ENCODE peak calls at places on chromosomes 7 and 10, in five cellular contexts. One of them, this sample, is unnamed.

GRCh38 chr7:1729183-1729582 is 59.1 kb downstream of the ELFN1 start:
- DNase-seq in cardiac muscle cell: no peak
- DNase-seq in AG04450: no peak
- DNase-seq in CD4-positive, alpha-beta T cell: no peak
- DNase-seq in CD8-positive, alpha-beta memory T cell: no peak
- DNase-seq in this sample: no peak

GRCh38 chr7:47153076-47153475 is 428.8 kb downstream of the TNS3 start:
- DNase-seq in CD8-positive, alpha-beta memory T cell: no peak
- DNase-seq in AG04450: peak; percentile 89
- DNase-seq in CD4-positive, alpha-beta T cell: no peak
- DNase-seq in cardiac muscle cell: peak; percentile 29
- DNase-seq in this sample: peak; percentile 92

GRCh38 chr7:5525271-5526189 is 101.9 kb upstream of the TNRC18 start:
- DNase-seq in CD8-positive, alpha-beta memory T cell: peak; percentile 20
- DNase-seq in CD4-positive, alpha-beta T cell: no peak
- DNase-seq in cardiac muscle cell: peak; percentile 62
- DNase-seq in AG04450: no peak
- DNase-seq in this sample: no peak

GRCh38 chr7:49822862-49823261 is 49.4 kb downstream of the VWC2 start:
- DNase-seq in CD8-positive, alpha-beta memory T cell: no peak
- DNase-seq in AG04450: no peak
- DNase-seq in cardiac muscle cell: no peak
- DNase-seq in CD4-positive, alpha-beta T cell: no peak
- DNase-seq in this sample: no peak

GRCh38 chr10:130338588-130339070 is 202.4 kb downstream of the GLRX3 start:
- DNase-seq in AG04450: no peak
- DNase-seq in CD4-positive, alpha-beta T cell: no peak
- DNase-seq in CD8-positive, alpha-beta memory T cell: no peak
- DNase-seq in cardiac muscle cell: no peak
- DNase-seq in this sample: no peak

GRCh38 chr10:84348860-84349259 is 20.5 kb downstream of the CCSER2 start:
- DNase-seq in AG04450: no peak
- DNase-seq in CD8-positive, alpha-beta memory T cell: no peak
- DNase-seq in cardiac muscle cell: no peak
- DNase-seq in CD4-positive, alpha-beta T cell: no peak
- DNase-seq in this sample: peak; percentile 88

GRCh38 chr10:60737242-60737641 is 41.0 kb upstream of the CDK1 start:
- DNase-seq in CD4-positive, alpha-beta T cell: no peak
- DNase-seq in CD8-positive, alpha-beta memory T cell: no peak
- DNase-seq in cardiac muscle cell: no peak
- DNase-seq in AG04450: no peak
- DNase-seq in this sample: no peak

GRCh38 chr10:132397671-132398565 is 918 bp downstream of the PWWP2B start:
- DNase-seq in CD8-positive, alpha-beta memory T cell: no peak
- DNase-seq in CD4-positive, alpha-beta T cell: peak; percentile 33
- DNase-seq in AG04450: no peak
- DNase-seq in cardiac muscle cell: no peak
- DNase-seq in this sample: peak; percentile 32

GRCh38 chr7:112207106-112207592 is 654 bp downstream of the ZNF277 start:
- DNase-seq in CD8-positive, alpha-beta memory T cell: no peak
- DNase-seq in AG04450: no peak
- DNase-seq in CD4-positive, alpha-beta T cell: no peak
- DNase-seq in cardiac muscle cell: peak; percentile 19
- DNase-seq in this sample: no peak

GRCh38 chr7:140022582-140023211 is 40.1 kb downstream of the PARP12 start:
- DNase-seq in CD8-positive, alpha-beta memory T cell: no peak
- DNase-seq in CD4-positive, alpha-beta T cell: no peak
- DNase-seq in cardiac muscle cell: no peak
- DNase-seq in AG04450: no peak
- DNase-seq in this sample: no peak

GRCh38 chr7:155739538-155740140 is 72.6 kb downstream of the SHH start:
- DNase-seq in AG04450: no peak
- DNase-seq in CD8-positive, alpha-beta memory T cell: peak; percentile 9
- DNase-seq in CD4-positive, alpha-beta T cell: no peak
- DNase-seq in cardiac muscle cell: no peak
- DNase-seq in this sample: no peak

GRCh38 chr7:71976670-71977069 is 435.5 kb downstream of the CALN1 start:
- DNase-seq in CD8-positive, alpha-beta memory T cell: no peak
- DNase-seq in cardiac muscle cell: no peak
- DNase-seq in AG04450: no peak
- DNase-seq in CD4-positive, alpha-beta T cell: no peak
- DNase-seq in this sample: no peak

GRCh38 chr10:119786117-119786769 is 60.4 kb downstream of the INPP5F start:
- DNase-seq in AG04450: peak; percentile 30
- DNase-seq in CD4-positive, alpha-beta T cell: no peak
- DNase-seq in cardiac muscle cell: peak; percentile 61
- DNase-seq in CD8-positive, alpha-beta memory T cell: no peak
- DNase-seq in this sample: peak; percentile 91

GRCh38 chr10:100019824-100020160 is 10.0 kb upstream of the DNMBP start:
- DNase-seq in CD4-positive, alpha-beta T cell: no peak
- DNase-seq in cardiac muscle cell: no peak
- DNase-seq in AG04450: no peak
- DNase-seq in CD8-positive, alpha-beta memory T cell: no peak
- DNase-seq in this sample: no peak

GRCh38 chr7:107201795-107202450 is 33.1 kb downstream of the HBP1 start:
- DNase-seq in CD8-positive, alpha-beta memory T cell: peak; percentile 8
- DNase-seq in cardiac muscle cell: peak; percentile 55
- DNase-seq in AG04450: no peak
- DNase-seq in CD4-positive, alpha-beta T cell: peak; percentile 25
- DNase-seq in this sample: no peak

GRCh38 chr7:16318989-16319915 is 102.1 kb downstream of the CRPPA start:
- DNase-seq in CD4-positive, alpha-beta T cell: no peak
- DNase-seq in AG04450: no peak
- DNase-seq in CD8-positive, alpha-beta memory T cell: no peak
- DNase-seq in cardiac muscle cell: no peak
- DNase-seq in this sample: peak; percentile 66

GRCh38 chr10:59991661-59992060 is 85.3 kb upstream of the CCDC6 start:
- DNase-seq in cardiac muscle cell: no peak
- DNase-seq in CD8-positive, alpha-beta memory T cell: no peak
- DNase-seq in AG04450: no peak
- DNase-seq in CD4-positive, alpha-beta T cell: no peak
- DNase-seq in this sample: peak; percentile 74

GRCh38 chr7:29562307-29562706 is 1.3 kb upstream of the PRR15 start:
- DNase-seq in CD4-positive, alpha-beta T cell: no peak
- DNase-seq in AG04450: no peak
- DNase-seq in CD8-positive, alpha-beta memory T cell: no peak
- DNase-seq in cardiac muscle cell: no peak
- DNase-seq in this sample: no peak

GRCh38 chr7:39952791-39953190 is 2.7 kb downstream of the CDK13 start:
- DNase-seq in cardiac muscle cell: no peak
- DNase-seq in AG04450: no peak
- DNase-seq in CD8-positive, alpha-beta memory T cell: no peak
- DNase-seq in CD4-positive, alpha-beta T cell: no peak
- DNase-seq in this sample: no peak

GRCh38 chr10:51544933-51545332 is 154.5 kb downstream of the CSTF2T start:
- DNase-seq in cardiac muscle cell: no peak
- DNase-seq in CD4-positive, alpha-beta T cell: no peak
- DNase-seq in AG04450: no peak
- DNase-seq in CD8-positive, alpha-beta memory T cell: no peak
- DNase-seq in this sample: no peak

GRCh38 chr7:137360087-137360679 is 16.6 kb upstream of the PTN start:
- DNase-seq in CD4-positive, alpha-beta T cell: no peak
- DNase-seq in CD8-positive, alpha-beta memory T cell: no peak
- DNase-seq in cardiac muscle cell: no peak
- DNase-seq in AG04450: no peak
- DNase-seq in this sample: peak; percentile 10
- H3K9me3 ChIP-seq in CD4-positive, alpha-beta T cell: peaks cover 4% of the 10 kb centered on the region
- H3K9me3 ChIP-seq in CD8-positive, alpha-beta memory T cell: no peaks in the 10 kb centered on the region
- H3K9me3 ChIP-seq in cardiac muscle cell: peaks cover 6% of the 10 kb centered on the region
- H3K9me3 ChIP-seq in AG04450: peaks cover 10% of the 10 kb centered on the region
- H3K9me3 ChIP-seq in this sample: peaks cover 20% of the 10 kb centered on the region

DNA sequence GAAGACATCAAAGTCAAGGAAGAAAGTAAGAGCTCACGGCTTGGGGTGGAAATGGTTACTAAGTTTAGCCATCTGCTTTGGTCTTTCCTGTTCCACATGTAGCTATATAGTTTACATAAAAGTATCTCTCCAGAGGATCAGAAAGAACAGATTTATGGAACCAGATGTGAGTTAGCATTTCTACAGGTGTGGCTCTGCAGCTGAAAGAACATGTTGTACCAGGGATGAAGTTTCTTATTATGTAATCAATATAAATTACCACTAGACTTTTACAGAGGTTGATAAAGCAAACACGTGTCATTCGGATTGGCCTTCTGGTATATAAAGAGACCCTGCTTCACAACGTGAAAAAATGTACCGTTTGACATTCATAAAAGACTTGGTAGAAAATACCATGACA is 20.0 kb downstream of the CALD1 start:
- DNase-seq in CD8-positive, alpha-beta memory T cell: no peak
- DNase-seq in cardiac muscle cell: no peak
- DNase-seq in AG04450: no peak
- DNase-seq in CD4-positive, alpha-beta T cell: no peak
- DNase-seq in this sample: no peak
- H3K9me3 ChIP-seq in CD8-positive, alpha-beta memory T cell: no peaks in the 10 kb centered on the region
- H3K9me3 ChIP-seq in cardiac muscle cell: no peaks in the 10 kb centered on the region
- H3K9me3 ChIP-seq in AG04450: no peaks in the 10 kb centered on the region
- H3K9me3 ChIP-seq in CD4-positive, alpha-beta T cell: no peaks in the 10 kb centered on the region
- H3K9me3 ChIP-seq in this sample: no peaks in the 10 kb centered on the region

GRCh38 chr7:467393-467828 is 52.2 kb downstream of the PDGFA start:
- DNase-seq in CD8-positive, alpha-beta memory T cell: no peak
- DNase-seq in AG04450: no peak
- DNase-seq in cardiac muscle cell: no peak
- DNase-seq in CD4-positive, alpha-beta T cell: no peak
- DNase-seq in this sample: no peak
- H3K9me3 ChIP-seq in CD8-positive, alpha-beta memory T cell: no peaks in the 10 kb centered on the region
- H3K9me3 ChIP-seq in AG04450: peaks cover 3% of the 10 kb centered on the region
- H3K9me3 ChIP-seq in cardiac muscle cell: no peaks in the 10 kb centered on the region
- H3K9me3 ChIP-seq in CD4-positive, alpha-beta T cell: no peaks in the 10 kb centered on the region
- H3K9me3 ChIP-seq in this sample: peaks cover 1% of the 10 kb centered on the region

GRCh38 chr7:157686285-157686894 is 349.6 kb downstream of the DNAJB6 start:
- DNase-seq in CD4-positive, alpha-beta T cell: no peak
- DNase-seq in AG04450: no peak
- DNase-seq in CD8-positive, alpha-beta memory T cell: no peak
- DNase-seq in cardiac muscle cell: no peak
- DNase-seq in this sample: peak; percentile 27

GRCh38 chr7:157688439-157689268 is 351.9 kb downstream of the DNAJB6 start:
- DNase-seq in CD4-positive, alpha-beta T cell: no peak
- DNase-seq in CD8-positive, alpha-beta memory T cell: no peak
- DNase-seq in cardiac muscle cell: no peak
- DNase-seq in AG04450: no peak
- DNase-seq in this sample: no peak

GRCh38 chr7:157687845-157688244 is 351.0 kb downstream of the DNAJB6 start:
- DNase-seq in cardiac muscle cell: no peak
- DNase-seq in CD4-positive, alpha-beta T cell: no peak
- DNase-seq in AG04450: no peak
- DNase-seq in CD8-positive, alpha-beta memory T cell: no peak
- DNase-seq in this sample: no peak

GRCh38 chr7:157685430-157686284 is 348.9 kb downstream of the DNAJB6 start:
- DNase-seq in CD4-positive, alpha-beta T cell: no peak
- DNase-seq in cardiac muscle cell: no peak
- DNase-seq in AG04450: no peak
- DNase-seq in CD8-positive, alpha-beta memory T cell: no peak
- DNase-seq in this sample: no peak

DNA sequence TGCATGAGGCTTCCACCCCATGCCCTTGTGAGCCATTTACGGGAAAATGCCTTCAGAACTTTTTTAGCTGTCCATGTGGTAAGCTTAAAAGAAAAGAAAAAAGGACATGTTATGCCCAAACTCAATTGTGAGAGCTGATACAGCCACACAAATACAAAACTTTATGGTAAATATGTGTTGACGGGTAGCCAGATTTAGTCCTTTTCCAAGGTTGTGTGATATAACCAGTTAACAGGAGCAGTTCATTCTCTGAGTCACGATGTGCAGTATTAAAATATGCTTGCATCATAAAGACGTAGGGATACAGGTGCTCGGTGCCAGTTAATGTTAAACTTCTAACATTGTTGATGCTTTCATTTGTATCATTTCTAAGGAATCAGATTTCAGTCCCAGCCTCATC is 350.4 kb downstream of the DNAJB6 start:
- DNase-seq in CD8-positive, alpha-beta memory T cell: no peak
- DNase-seq in CD4-positive, alpha-beta T cell: no peak
- DNase-seq in AG04450: no peak
- DNase-seq in cardiac muscle cell: no peak
- DNase-seq in this sample: no peak
- H3K9me3 ChIP-seq in CD8-positive, alpha-beta memory T cell: no peaks in the 10 kb centered on the region
- H3K9me3 ChIP-seq in CD4-positive, alpha-beta T cell: no peaks in the 10 kb centered on the region
- H3K9me3 ChIP-seq in AG04450: no peaks in the 10 kb centered on the region
- H3K9me3 ChIP-seq in cardiac muscle cell: no peaks in the 10 kb centered on the region
- H3K9me3 ChIP-seq in this sample: no peaks in the 10 kb centered on the region

GRCh38 chr7:56449762-56450161 is 333.5 kb upstream of the NUPR2 start:
- DNase-seq in AG04450: no peak
- DNase-seq in CD8-positive, alpha-beta memory T cell: no peak
- DNase-seq in CD4-positive, alpha-beta T cell: no peak
- DNase-seq in cardiac muscle cell: no peak
- DNase-seq in this sample: no peak
- H3K9me3 ChIP-seq in AG04450: peaks cover 44% of the 10 kb centered on the region
- H3K9me3 ChIP-seq in CD8-positive, alpha-beta memory T cell: no peaks in the 10 kb centered on the region
- H3K9me3 ChIP-seq in CD4-positive, alpha-beta T cell: peaks cover 55% of the 10 kb centered on the region
- H3K9me3 ChIP-seq in cardiac muscle cell: no peaks in the 10 kb centered on the region
- H3K9me3 ChIP-seq in this sample: peaks cover 8% of the 10 kb centered on the region

GRCh38 chr10:5738427-5738826 is 53.8 kb downstream of the TASOR2 start:
- DNase-seq in CD4-positive, alpha-beta T cell: no peak
- DNase-seq in cardiac muscle cell: no peak
- DNase-seq in CD8-positive, alpha-beta memory T cell: no peak
- DNase-seq in AG04450: no peak
- DNase-seq in this sample: no peak

GRCh38 chr10:5744849-5745248 is 60.2 kb downstream of the TASOR2 start:
- DNase-seq in CD8-positive, alpha-beta memory T cell: no peak
- DNase-seq in AG04450: no peak
- DNase-seq in cardiac muscle cell: no peak
- DNase-seq in CD4-positive, alpha-beta T cell: no peak
- DNase-seq in this sample: no peak

GRCh38 chr10:5737352-5737751 is 52.7 kb downstream of the TASOR2 start:
- DNase-seq in CD8-positive, alpha-beta memory T cell: no peak
- DNase-seq in AG04450: no peak
- DNase-seq in CD4-positive, alpha-beta T cell: no peak
- DNase-seq in cardiac muscle cell: no peak
- DNase-seq in this sample: no peak

GRCh38 chr10:5743736-5744135 is 59.1 kb downstream of the TASOR2 start:
- DNase-seq in AG04450: no peak
- DNase-seq in CD4-positive, alpha-beta T cell: no peak
- DNase-seq in CD8-positive, alpha-beta memory T cell: no peak
- DNase-seq in cardiac muscle cell: no peak
- DNase-seq in this sample: no peak

DNA sequence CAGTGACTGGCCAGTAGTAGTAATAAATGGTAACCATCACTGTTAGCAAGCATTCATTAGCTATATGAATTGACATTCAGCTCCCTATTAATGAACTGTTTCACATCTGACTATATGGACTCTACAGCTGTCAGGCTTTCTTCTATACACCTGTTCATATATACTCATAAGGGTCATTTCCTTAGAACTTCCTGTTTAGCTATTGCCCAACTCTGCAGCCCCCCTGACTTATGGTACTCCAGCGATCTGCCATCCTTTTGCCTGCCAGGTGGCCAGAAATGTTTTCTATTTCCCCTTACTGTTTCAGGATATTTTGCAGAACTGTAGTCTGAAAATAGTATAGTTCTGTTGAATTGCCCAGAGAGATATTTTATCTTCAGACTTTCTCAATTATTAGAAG is 56.6 kb downstream of the TASOR2 start:
- DNase-seq in AG04450: no peak
- DNase-seq in cardiac muscle cell: no peak
- DNase-seq in CD4-positive, alpha-beta T cell: no peak
- DNase-seq in CD8-positive, alpha-beta memory T cell: no peak
- DNase-seq in this sample: no peak
- H3K9me3 ChIP-seq in AG04450: no peaks in the 10 kb centered on the region
- H3K9me3 ChIP-seq in cardiac muscle cell: no peaks in the 10 kb centered on the region
- H3K9me3 ChIP-seq in CD4-positive, alpha-beta T cell: no peaks in the 10 kb centered on the region
- H3K9me3 ChIP-seq in CD8-positive, alpha-beta memory T cell: no peaks in the 10 kb centered on the region
- H3K9me3 ChIP-seq in this sample: no peaks in the 10 kb centered on the region

GRCh38 chr10:133590970-133591359 is 25.6 kb upstream of the SYCE1 start:
- DNase-seq in cardiac muscle cell: no peak
- DNase-seq in CD8-positive, alpha-beta memory T cell: no peak
- DNase-seq in CD4-positive, alpha-beta T cell: no peak
- DNase-seq in AG04450: no peak
- DNase-seq in this sample: no peak
- H3K9me3 ChIP-seq in cardiac muscle cell: peaks cover 4% of the 10 kb centered on the region
- H3K9me3 ChIP-seq in CD8-positive, alpha-beta memory T cell: no peaks in the 10 kb centered on the region
- H3K9me3 ChIP-seq in CD4-positive, alpha-beta T cell: no peaks in the 10 kb centered on the region
- H3K9me3 ChIP-seq in AG04450: peaks cover 10% of the 10 kb centered on the region
- H3K9me3 ChIP-seq in this sample: no peaks in the 10 kb centered on the region

This sample was measured in astrocyte.